ENCODE peak calls at places on chromosomes 11 and 22, in four cellular contexts. U is Peyer's patch; F is naive thymus-derived CD4-positive, alpha-beta T cell; I is sigmoid colon. A is an unnamed sample.

GRCh38 chr11:134543144-134544044 is 131.4 kb upstream of the B3GAT1 start:
- DNase-seq in U (no peak), F (no peak), I (peak; percentile 44), A (no peak)

GRCh38 chr11:73226297-73227006 is 8.4 kb downstream of the P2RY2 start:
- DNase-seq in U (no peak), F (no peak), I (no peak), A (no peak)

GRCh38 chr22:39234867-39235687 is 9.7 kb downstream of the PDGFB start:
- DNase-seq in U (peak; percentile 74), F (no peak), I (no peak), A (no peak)

GRCh38 chr11:123231777-123232176 is 36.7 kb upstream of the CLMP start:
- DNase-seq in U (no peak), F (no peak), I (no peak), A (no peak)

GRCh38 chr11:120400564-120401364 is 64.6 kb downstream of the ARHGEF12 start:
- DNase-seq in U (peak; percentile 64), F (no peak), I (no peak), A (peak; percentile 69)

GRCh38 chr11:77195071-77195705 is 67.1 kb downstream of the MYO7A start:
- DNase-seq in U (no peak), F (no peak), I (peak; percentile 49), A (no peak)

GRCh38 chr11:62850911-62851806 is 11.8 kb upstream of the WDR74 start:
- DNase-seq in U (no peak), F (no peak), I (no peak), A (peak; percentile 41)

GRCh38 chr11:116647305-116648080 is 125.3 kb downstream of the BUD13 start:
- DNase-seq in U (no peak), F (no peak), I (no peak), A (no peak)

DNA sequence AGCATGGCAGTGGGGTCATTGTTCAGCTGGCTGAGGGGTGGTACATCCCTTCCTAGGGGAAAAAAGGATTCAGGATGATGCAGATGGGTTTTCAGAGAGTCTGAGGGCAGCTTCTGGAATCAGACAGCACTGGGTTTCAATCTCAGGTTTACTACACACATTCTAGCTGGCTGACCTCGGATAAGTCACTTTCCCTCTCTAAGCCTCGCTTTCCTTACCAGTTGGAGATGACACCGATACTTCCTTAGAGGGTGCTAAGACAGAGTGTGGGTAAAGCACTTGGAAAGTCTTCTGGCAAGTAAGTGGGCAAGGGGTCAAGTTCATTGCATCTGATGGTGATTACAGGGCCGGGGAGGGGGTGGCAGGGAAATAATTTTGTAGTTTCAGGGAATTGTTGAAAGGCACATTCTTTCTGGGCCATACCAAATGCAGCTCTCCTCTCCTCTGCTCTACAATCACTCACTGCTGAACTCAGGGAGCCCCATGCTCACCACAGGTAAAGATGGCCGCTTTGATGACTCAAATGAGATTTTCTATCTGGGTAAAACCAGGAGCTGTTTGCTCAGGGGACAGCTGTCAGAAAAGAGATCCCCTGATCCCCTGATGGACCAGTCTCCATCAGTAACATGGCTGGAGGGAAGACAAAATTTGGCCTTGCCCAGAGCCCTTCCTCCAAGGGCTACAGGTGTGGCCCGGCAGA is 6.5 kb upstream of the MIAT start:
- DNase-seq in U (no peak), F (no peak), I (no peak), A (no peak)
- H3K27me3 ChIP-seq in U (no peaks in the 10 kb centered on the region), F (no peaks in the 10 kb centered on the region), I (peaks cover 13% of the 10 kb centered on the region), A (peaks cover 27% of the 10 kb centered on the region)

DNA sequence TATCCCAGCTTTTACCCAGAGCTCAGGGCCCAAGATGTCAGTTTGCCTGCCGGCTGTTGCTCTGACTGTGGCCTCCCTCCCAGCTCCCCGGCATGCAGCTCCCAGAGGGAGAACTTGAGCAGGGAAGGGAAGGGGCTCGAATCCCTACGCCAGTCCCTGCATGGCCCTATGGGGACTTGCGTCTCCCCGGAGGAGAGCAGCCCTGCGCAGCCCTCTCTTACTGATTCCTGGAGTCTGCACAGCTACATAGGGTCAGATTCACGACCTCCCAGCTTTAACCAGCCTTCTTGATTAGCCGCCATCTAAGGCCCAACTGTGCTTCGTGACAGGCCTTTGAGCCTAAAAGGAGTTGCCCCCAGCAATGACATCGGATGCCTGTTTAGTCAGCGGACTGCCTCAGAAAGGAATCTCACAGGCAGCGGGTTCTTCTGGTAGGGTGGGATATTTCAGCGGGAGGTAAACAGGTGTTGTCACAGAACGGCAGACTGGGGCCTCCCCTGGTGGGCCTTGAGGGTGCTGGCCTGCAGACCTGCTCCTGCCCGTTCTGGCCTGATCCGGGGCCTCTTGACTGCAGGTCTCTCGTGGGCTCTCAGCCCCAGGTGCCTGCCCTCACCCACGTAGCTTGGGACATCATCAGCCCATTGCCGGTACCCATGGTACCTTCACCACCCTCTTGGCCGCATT is 43.8 kb upstream of the KCNQ1OT1 start:
- DNase-seq in U (no peak), F (no peak), I (no peak), A (no peak)
- H3K27me3 ChIP-seq in U (no peaks in the 10 kb centered on the region), F (no peaks in the 10 kb centered on the region), I (no peaks in the 10 kb centered on the region), A (peaks cover 5% of the 10 kb centered on the region)

GRCh38 chr11:82536706-82537105 is 197.0 kb downstream of the FAM181B start:
- DNase-seq in U (no peak), F (no peak), I (no peak), A (no peak)

GRCh38 chr11:82533628-82534353 is 199.9 kb downstream of the FAM181B start:
- DNase-seq in U (no peak), F (no peak), I (no peak), A (no peak)

DNA sequence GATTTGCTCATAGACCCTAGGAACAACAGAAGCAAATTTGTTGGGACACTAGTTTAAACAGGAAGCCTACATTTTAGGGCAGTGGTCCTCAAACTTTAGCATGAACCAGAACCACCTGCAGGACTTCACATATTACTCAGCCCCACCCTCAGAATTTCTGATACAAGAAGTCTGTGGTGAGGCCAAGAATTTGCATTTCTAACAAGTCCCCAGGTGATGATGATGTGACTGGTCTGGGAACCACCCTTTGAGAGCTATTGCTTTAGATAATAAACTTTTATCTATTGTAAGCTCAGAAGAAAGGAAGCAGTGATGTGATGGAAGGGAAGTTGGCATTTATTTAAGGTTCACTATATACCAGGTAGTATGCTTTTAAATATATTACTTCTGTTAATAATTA is 194.0 kb downstream of the FAM181B start:
- DNase-seq in U (no peak), F (no peak), I (no peak), A (no peak)
- H3K27me3 ChIP-seq in U (no peaks in the 10 kb centered on the region), F (no peaks in the 10 kb centered on the region), I (no peaks in the 10 kb centered on the region), A (no peaks in the 10 kb centered on the region)

GRCh38 chr22:46087336-46087690 is 63.0 kb upstream of the PPARA start:
- DNase-seq in U (no peak), F (no peak), I (no peak), A (no peak)
- H3K27me3 ChIP-seq in U (no peaks in the 10 kb centered on the region), F (no peaks in the 10 kb centered on the region), I (no peaks in the 10 kb centered on the region), A (peaks cover 4% of the 10 kb centered on the region)

GRCh38 chr11:118151421-118151820 is 1.2 kb downstream of the SCN4B start:
- DNase-seq in U (no peak), F (no peak), I (no peak), A (no peak)

GRCh38 chr11:118153976-118154375 is 1.4 kb upstream of the SCN4B start:
- DNase-seq in U (no peak), F (no peak), I (no peak), A (no peak)

GRCh38 chr11:118152020-118152551 is 537 bp downstream of the SCN4B start:
- DNase-seq in U (no peak), F (no peak), I (no peak), A (no peak)

GRCh38 chr11:118153516-118153915 is 893 bp upstream of the SCN4B start:
- DNase-seq in U (no peak), F (no peak), I (no peak), A (no peak)

DNA sequence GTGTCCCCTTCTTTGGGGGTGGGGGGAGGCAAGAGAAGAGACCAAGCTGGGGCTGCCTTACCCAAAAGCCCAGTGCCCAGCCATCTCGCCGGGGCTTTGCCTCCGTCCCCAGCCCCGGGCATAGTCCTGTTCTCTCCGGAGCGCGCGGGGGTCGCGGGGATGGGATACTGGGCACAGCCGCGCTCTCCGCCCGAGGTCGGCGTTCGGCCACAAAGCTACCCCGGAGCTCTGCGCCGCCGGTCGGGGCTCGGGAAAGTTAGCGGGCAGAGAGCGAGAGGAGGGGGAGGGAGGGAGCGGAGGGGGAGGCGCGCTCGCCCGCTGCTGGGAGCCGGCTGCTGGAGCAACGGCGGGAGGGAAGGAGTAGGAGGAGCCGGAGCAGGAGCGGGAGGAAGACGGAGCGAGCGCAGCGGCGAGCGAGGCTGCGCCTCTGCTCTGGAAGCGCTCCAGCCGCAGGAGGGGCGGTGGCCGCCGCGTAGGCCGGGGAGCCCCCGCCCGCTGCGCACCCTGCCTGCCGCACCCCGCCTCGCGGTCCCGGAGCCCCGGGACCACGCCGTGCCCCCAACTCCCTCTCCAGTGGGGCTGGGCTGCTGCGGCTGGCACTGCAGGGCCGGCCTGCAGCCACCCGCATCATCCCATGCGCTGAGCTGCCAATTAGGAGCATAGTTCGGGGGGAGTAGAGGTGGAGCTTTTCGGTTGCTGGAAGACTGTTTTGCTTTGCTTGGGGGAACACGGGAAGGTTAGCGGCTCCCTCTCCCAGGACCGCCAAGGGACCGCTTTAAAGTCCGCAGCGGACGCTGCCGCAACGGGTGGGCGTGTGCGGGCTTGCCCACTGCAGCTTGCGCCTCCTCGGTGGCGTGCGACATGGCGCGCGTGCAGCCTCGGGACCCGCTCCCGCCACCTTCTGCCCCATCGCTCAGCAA is at the start of gene SCN4B:
- DNase-seq in U (peak; percentile 55), F (peak; percentile 12), I (peak; percentile 87), A (no peak)
- H3K27me3 ChIP-seq in U (peaks cover 31% of the 10 kb centered on the region), F (peaks cover 16% of the 10 kb centered on the region), I (peaks cover 49% of the 10 kb centered on the region), A (peaks cover 12% of the 10 kb centered on the region)

GRCh38 chr11:125393331-125393730 is 102.7 kb downstream of the FEZ1 start:
- DNase-seq in U (no peak), F (no peak), I (peak; percentile 24), A (no peak)
- H3K27me3 ChIP-seq in U (no peaks in the 10 kb centered on the region), F (no peaks in the 10 kb centered on the region), I (no peaks in the 10 kb centered on the region), A (no peaks in the 10 kb centered on the region)

DNA sequence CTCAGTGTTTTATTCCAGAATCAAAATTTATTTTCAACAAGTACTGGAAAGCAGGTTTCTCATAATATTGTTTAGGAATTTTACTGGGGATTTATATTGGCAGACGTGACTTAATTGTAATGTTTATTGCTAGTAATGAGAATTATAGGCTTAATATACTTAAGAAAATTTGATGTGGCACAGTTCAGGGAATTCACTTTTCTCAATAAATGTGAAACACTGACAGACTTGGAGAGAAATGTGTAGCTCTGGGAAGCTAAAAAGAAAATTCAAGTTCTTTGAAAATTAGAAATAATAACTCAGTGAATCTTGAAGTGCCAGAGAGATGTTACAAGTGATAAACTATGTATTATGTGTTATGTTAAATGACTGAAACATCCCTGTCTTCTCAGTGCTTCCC is at the start of gene OR51F2:
- DNase-seq in U (no peak), F (no peak), I (no peak), A (no peak)
- H3K27me3 ChIP-seq in U (no peaks in the 10 kb centered on the region), F (no peaks in the 10 kb centered on the region), I (no peaks in the 10 kb centered on the region), A (peaks cover 9% of the 10 kb centered on the region)

GRCh38 chr11:3197878-3198528 is 20.6 kb downstream of the MRGPRG start:
- DNase-seq in U (no peak), F (no peak), I (no peak), A (no peak)
- H3K27me3 ChIP-seq in U (peaks cover 9% of the 10 kb centered on the region), F (no peaks in the 10 kb centered on the region), I (peaks cover 18% of the 10 kb centered on the region), A (peaks cover 46% of the 10 kb centered on the region)

GRCh38 chr11:128584253-128584652 is 3.1 kb downstream of the ETS1 start:
- DNase-seq in U (no peak), F (no peak), I (no peak), A (no peak)
- H3K27me3 ChIP-seq in U (no peaks in the 10 kb centered on the region), F (no peaks in the 10 kb centered on the region), I (no peaks in the 10 kb centered on the region), A (no peaks in the 10 kb centered on the region)

GRCh38 chr11:64713781-64714363 is 9.1 kb downstream of the NRXN2 start:
- DNase-seq in U (no peak), F (no peak), I (no peak), A (peak; percentile 51)
- H3K27me3 ChIP-seq in U (peaks cover 50% of the 10 kb centered on the region), F (peaks cover 2% of the 10 kb centered on the region), I (peaks cover 86% of the 10 kb centered on the region), A (peaks cover 97% of the 10 kb centered on the region)